ENCODE peak calls at places on chromosomes 12 and 14, in four cellular contexts. X is A549, J is HepG2, I is H1. N is an unnamed sample.

GRCh38 chr14:68682166-68683103 is 110.4 kb downstream of the ZFP36L1 start:
- DNase-seq in X (peak), J (peak), I (no peak), N (no peak)

GRCh38 chr14:24051789-24052655 is at the start of gene CARMIL3:
- DNase-seq in X (peak), J (peak), I (no peak), N (peak)

GRCh38 chr14:73825551-73826188 is 26.0 kb upstream of the PTGR2 start:
- DNase-seq in X (peak), J (peak), I (peak), N (peak)

GRCh38 chr12:19245126-19245525 is 115.6 kb downstream of the PLEKHA5 start:
- DNase-seq in X (no peak), J (no peak), I (no peak), N (no peak)

GRCh38 chr14:50021261-50021660 is 95.1 kb downstream of the VCPKMT start:
- DNase-seq in X (no peak), J (no peak), I (no peak), N (no peak)

GRCh38 chr12:79883216-79883615 is 51.7 kb downstream of the PPP1R12A start:
- DNase-seq in X (no peak), J (no peak), I (no peak), N (no peak)

GRCh38 chr14:69101331-69101826 is 51.5 kb downstream of the DCAF5 start:
- DNase-seq in X (peak), J (no peak), I (no peak), N (peak)

GRCh38 chr12:91513354-91513753 is 330.7 kb upstream of the DCN start:
- DNase-seq in X (no peak), J (no peak), I (no peak), N (no peak)

GRCh38 chr12:117052386-117053049 is 46.7 kb downstream of the TESC start:
- DNase-seq in X (no peak), J (no peak), I (no peak), N (no peak)

GRCh38 chr14:24187538-24187915 is 1.1 kb downstream of the IPO4 start:
- DNase-seq in X (no peak), J (no peak), I (no peak), N (no peak)

GRCh38 chr12:63897931-63898330 is 53.4 kb downstream of the SRGAP1 start:
- DNase-seq in X (no peak), J (no peak), I (no peak), N (no peak)

GRCh38 chr12:131900397-131900796 is 6.0 kb downstream of the ULK1 start:
- DNase-seq in X (no peak), J (no peak), I (no peak), N (no peak)

GRCh38 chr14:36467332-36467731 is 52.7 kb downstream of the NKX2-1 start:
- DNase-seq in X (no peak), J (no peak), I (no peak), N (no peak)

GRCh38 chr14:50342211-50343080 is 30.3 kb downstream of the DMAC2L start:
- DNase-seq in X (peak), J (peak), I (no peak), N (peak)

GRCh38 chr12:106138646-106139421 is at the start of gene NUAK1:
- DNase-seq in X (peak), J (no peak), I (no peak), N (peak)

GRCh38 chr12:51025182-51025747 is 919 bp downstream of the SLC11A2 start:
- DNase-seq in X (no peak), J (no peak), I (no peak), N (no peak)

GRCh38 chr14:36208690-36209278 is 32.3 kb upstream of the PTCSC3 start:
- DNase-seq in X (no peak), J (peak), I (no peak), N (no peak)

GRCh38 chr12:112977641-112978040 is 678 bp upstream of the OAS2 start:
- DNase-seq in X (no peak), J (no peak), I (no peak), N (no peak)

GRCh38 chr14:22303589-22304195 is 285.3 kb downstream of the DAD1 start:
- DNase-seq in X (no peak), J (no peak), I (no peak), N (peak)

GRCh38 chr12:7859552-7859951 is 13.2 kb downstream of the SLC2A14 start:
- DNase-seq in X (no peak), J (no peak), I (no peak), N (no peak)

GRCh38 chr14:68730811-68731425 is 61.9 kb downstream of the ZFP36L1 start:
- DNase-seq in X (no peak), J (no peak), I (no peak), N (no peak)

GRCh38 chr12:120453977-120454376 is 7.7 kb downstream of the GATC start:
- DNase-seq in X (peak), J (peak), I (no peak), N (peak)

GRCh38 chr12:30019386-30020140 is 235.8 kb upstream of the TMTC1 start:
- DNase-seq in X (no peak), J (no peak), I (no peak), N (peak)

GRCh38 chr14:22791302-22791701 is 23.9 kb downstream of the SLC7A7 start:
- DNase-seq in X (no peak), J (no peak), I (no peak), N (no peak)

GRCh38 chr12:104598342-104599271 is 141.9 kb downstream of the CHST11 start:
- DNase-seq in X (no peak), J (no peak), I (no peak), N (no peak)

GRCh38 chr14:23217621-23218020 is 20.1 kb upstream of the RNF212B start:
- DNase-seq in X (no peak), J (no peak), I (no peak), N (no peak)

GRCh38 chr12:4230526-4230925 is 43.0 kb upstream of the CCND2 start:
- DNase-seq in X (no peak), J (no peak), I (no peak), N (no peak)

GRCh38 chr14:53953828-53954550 is 2.6 kb downstream of the BMP4 start:
- DNase-seq in X (peak), J (peak), I (no peak), N (peak)

GRCh38 chr14:72939630-72940029 is 13.4 kb downstream of the DCAF4 start:
- DNase-seq in X (no peak), J (no peak), I (no peak), N (no peak)

DNA sequence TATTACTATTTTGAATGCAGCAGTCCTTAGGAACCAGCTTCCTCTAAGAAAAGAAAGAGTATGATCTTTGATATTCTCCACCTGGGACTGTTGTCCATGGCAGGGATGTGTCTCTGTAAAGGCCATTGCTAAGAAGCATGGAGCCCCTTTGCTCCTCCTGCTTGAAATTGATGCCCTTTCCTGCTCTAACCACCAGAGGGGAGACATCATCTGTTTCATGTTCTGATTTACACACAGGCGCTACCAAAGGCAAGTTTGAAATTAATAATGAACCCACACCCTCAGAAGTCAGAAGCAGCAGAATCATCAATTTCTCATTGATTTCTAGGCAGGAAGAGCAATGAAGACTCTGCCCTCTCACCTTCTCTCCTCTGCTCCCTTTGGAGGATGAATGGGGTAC is 253.8 kb downstream of the RMST start:
- DNase-seq in X (peak), J (peak), I (peak), N (peak)
- TF ChIP-seq MAX in X (no peak), J (no peak), I (no peak), N (no peak)

GRCh38 chr12:95520825-95521224 is 30.5 kb downstream of the USP44 start:
- DNase-seq in X (no peak), J (no peak), I (no peak), N (no peak)
- TF ChIP-seq USF2 in X (no peak), J (no peak), I (no peak), N (no peak)

GRCh38 chr12:52741378-52742195 is 35.6 kb downstream of the KRT76 start:
- DNase-seq in X (peak), J (peak), I (peak), N (no peak)
- TF ChIP-seq MAX in X (no peak), J (no peak), I (no peak), N (no peak)

GRCh38 chr12:53932915-53933314 is 5.7 kb upstream of the HOXC13 start:
- DNase-seq in X (no peak), J (no peak), I (no peak), N (no peak)

GRCh38 chr12:53929527-53929926 is 9.1 kb upstream of the HOXC13 start:
- DNase-seq in X (no peak), J (no peak), I (no peak), N (no peak)

GRCh38 chr12:53928054-53928879 is 10.4 kb upstream of the HOXC13 start:
- DNase-seq in X (no peak), J (no peak), I (no peak), N (no peak)

GRCh38 chr12:53931844-53932581 is 6.6 kb upstream of the HOXC13 start:
- DNase-seq in X (no peak), J (no peak), I (no peak), N (no peak)

DNA sequence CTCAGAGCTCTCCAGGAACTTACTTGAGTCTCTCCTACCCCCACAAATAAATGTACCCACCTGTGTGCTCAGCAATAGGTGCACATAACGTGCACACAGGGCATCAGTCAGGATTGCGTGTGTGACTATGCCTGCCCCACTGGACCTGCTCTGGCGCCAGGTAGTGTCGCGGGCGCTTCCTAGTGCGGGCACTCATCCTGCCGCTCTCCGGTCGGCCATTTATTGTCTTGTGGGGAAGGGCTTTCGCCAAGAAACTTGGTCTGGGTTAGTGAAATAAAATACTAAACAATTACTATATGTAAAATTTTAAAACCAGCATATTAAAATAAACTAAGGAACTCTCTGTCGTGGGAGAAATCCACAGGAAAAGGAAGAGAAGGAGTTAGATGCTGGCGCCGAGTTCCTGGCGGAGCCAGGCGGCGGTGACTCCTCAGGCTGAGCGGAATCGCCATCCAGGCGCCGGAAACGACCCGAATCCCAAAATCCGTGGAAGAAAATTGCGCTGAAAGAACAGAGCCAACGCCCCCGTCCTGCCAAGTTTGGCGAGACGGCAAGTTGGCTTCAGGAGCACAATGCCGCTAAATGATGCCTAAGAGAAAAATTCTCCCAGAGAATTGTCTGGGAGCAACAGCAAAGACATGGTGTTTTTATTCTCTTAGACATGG is 7.9 kb upstream of the HOXC13 start:
- DNase-seq in X (no peak), J (no peak), I (no peak), N (no peak)
- TF ChIP-seq USF2 in X (no peak), J (no peak), I (no peak), N (no peak)